ENCODE peak calls at places on chromosomes 6 and 20, in six cellular contexts. Z is brain microvascular endothelial cell, V is anterior cingulate cortex, W is SHP77, K is ovary, I is caudate nucleus. E is an unnamed sample.

GRCh38 chr20:2244993-2245392 is 50.8 kb upstream of the TGM3 start:
- DNase-seq in Z (no peak), V (no peak), W (no peak), K (no peak), I (no peak), E (no peak)

GRCh38 chr6:131898718-131899117 is 52.5 kb downstream of the CCN2 start:
- DNase-seq in Z (no peak), V (no peak), W (no peak), K (no peak), I (no peak), E (no peak)

GRCh38 chr6:45835725-45836437 is 179.8 kb downstream of the CLIC5 start:
- DNase-seq in Z (no peak), V (no peak), W (no peak), K (no peak), I (no peak), E (no peak)

GRCh38 chr6:104601008-104601745 is 258.5 kb downstream of the HACE1 start:
- DNase-seq in Z (no peak), V (no peak), W (no peak), K (no peak), I (no peak), E (no peak)

GRCh38 chr20:3808141-3808479 is 12.0 kb downstream of the CDC25B start:
- DNase-seq in Z (no peak), V (peak; percentile 43), W (no peak), K (peak; percentile 84), I (peak; percentile 12), E (peak; percentile 59)

GRCh38 chr20:53706511-53707031 is 112.9 kb upstream of the ZNF217 start:
- DNase-seq in Z (peak; percentile 14), V (no peak), W (no peak), K (no peak), I (no peak), E (no peak)

GRCh38 chr6:90429713-90430112 is 133.1 kb upstream of the BACH2 start:
- DNase-seq in Z (no peak), V (no peak), W (no peak), K (no peak), I (no peak), E (no peak)

GRCh38 chr6:169141706-169142705 is 111.6 kb downstream of the THBS2 start:
- DNase-seq in Z (no peak), V (no peak), W (no peak), K (no peak), I (peak; percentile 50), E (peak; percentile 52)

GRCh38 chr20:3543901-3544507 is 73.2 kb downstream of the ATRN start:
- DNase-seq in Z (peak; percentile 27), V (no peak), W (no peak), K (no peak), I (no peak), E (no peak)

GRCh38 chr20:6588296-6588695 is 179.2 kb upstream of the BMP2 start:
- DNase-seq in Z (peak; percentile 77), V (no peak), W (no peak), K (no peak), I (no peak), E (no peak)

GRCh38 chr20:57414867-57415592 is 23.8 kb downstream of the RBM38 start:
- DNase-seq in Z (no peak), V (no peak), W (no peak), K (peak; percentile 64), I (no peak), E (no peak)

GRCh38 chr20:6162239-6162638 is 39.4 kb upstream of the FERMT1 start:
- DNase-seq in Z (no peak), V (no peak), W (peak; percentile 76), K (no peak), I (peak; percentile 7), E (peak; percentile 11)

GRCh38 chr6:15962449-15962764 is 166.5 kb upstream of the MYLIP start:
- DNase-seq in Z (peak; percentile 53), V (no peak), W (no peak), K (no peak), I (no peak), E (no peak)

GRCh38 chr6:110816677-110817076 is 1.4 kb upstream of the CDK19 start:
- DNase-seq in Z (no peak), V (no peak), W (no peak), K (no peak), I (no peak), E (no peak)

GRCh38 chr6:31927242-31927867 is at the start of gene C2:
- DNase-seq in Z (no peak), V (no peak), W (no peak), K (no peak), I (no peak), E (no peak)

GRCh38 chr6:37638414-37639079 is 59.1 kb downstream of the MDGA1 start:
- DNase-seq in Z (no peak), V (no peak), W (no peak), K (no peak), I (no peak), E (no peak)